ENCODE peak calls at places on chromosomes 1 and 21, in eight cellular contexts. G, C, D, Q, O, Z, E and U are unnamed samples. For H3K36me3, the result is how much of the 10 kb centered on the place peaks cover.

GRCh38 chr21:33308586-33309490 is 15.9 kb upstream of the IFNAR1 start:
- DNase-seq in G (no peak), C (peak), D (peak), Q (peak), O (no peak), Z (no peak), E (peak), U (no peak)

GRCh38 chr1:113205980-113206766 is 133.2 kb downstream of the LRIG2 start:
- DNase-seq in G (no peak), C (no peak), D (no peak), Q (no peak), O (no peak), Z (no peak), E (no peak), U (no peak)

GRCh38 chr1:99539131-99539530 is 106.8 kb upstream of the PALMD start:
- DNase-seq in G (no peak), C (no peak), D (no peak), Q (no peak), O (no peak), Z (no peak), E (no peak), U (no peak)

GRCh38 chr21:28734522-28735175 is 258.0 kb downstream of the LTN1 start:
- DNase-seq in G (no peak), C (no peak), D (no peak), Q (no peak), O (no peak), Z (no peak), E (no peak), U (no peak)

GRCh38 chr1:44515416-44515815 is 110.4 kb downstream of the RNF220 start:
- DNase-seq in G (no peak), C (no peak), D (no peak), Q (no peak), O (no peak), Z (no peak), E (no peak), U (no peak)

GRCh38 chr21:45570826-45571601 is 28.8 kb upstream of the SLC19A1 start:
- DNase-seq in G (no peak), C (no peak), D (no peak), Q (no peak), O (no peak), Z (peak), E (peak), U (peak)

GRCh38 chr1:231656741-231657140 is 30.2 kb downstream of the DISC1 start:
- DNase-seq in G (no peak), C (no peak), D (no peak), Q (no peak), O (no peak), Z (no peak), E (no peak), U (no peak)

GRCh38 chr1:228095161-228095560 is 8.0 kb downstream of the C1orf35 start:
- DNase-seq in G (no peak), C (no peak), D (no peak), Q (no peak), O (no peak), Z (peak), E (no peak), U (peak)

GRCh38 chr1:22317231-22317919 is 134.3 kb upstream of the ZBTB40 start:
- DNase-seq in G (peak), C (no peak), D (no peak), Q (no peak), O (peak), Z (no peak), E (peak), U (no peak)

GRCh38 chr1:66570196-66570595 is 36.2 kb downstream of the SGIP1 start:
- DNase-seq in G (no peak), C (no peak), D (no peak), Q (no peak), O (no peak), Z (no peak), E (no peak), U (no peak)

GRCh38 chr1:7561331-7561921 is 209.7 kb upstream of the VAMP3 start:
- DNase-seq in G (no peak), C (no peak), D (no peak), Q (no peak), O (peak), Z (no peak), E (peak), U (no peak)

GRCh38 chr1:10674700-10675598 is 121.5 kb downstream of the CASZ1 start:
- DNase-seq in G (no peak), C (peak), D (no peak), Q (no peak), O (no peak), Z (peak), E (no peak), U (no peak)

GRCh38 chr1:31327381-31327780 is 30.5 kb downstream of the ZCCHC17 start:
- DNase-seq in G (no peak), C (no peak), D (no peak), Q (no peak), O (no peak), Z (no peak), E (no peak), U (no peak)

GRCh38 chr1:197787056-197787455 is 11.8 kb upstream of the DENND1B start:
- DNase-seq in G (no peak), C (no peak), D (no peak), Q (no peak), O (no peak), Z (no peak), E (no peak), U (no peak)

GRCh38 chr1:172443666-172444453 is at the start of gene PIGC:
- DNase-seq in G (peak), C (peak), D (peak), Q (peak), O (peak), Z (peak), E (peak), U (peak)

GRCh38 chr1:165580931-165581871 is 37.4 kb downstream of the LRRC52 start:
- DNase-seq in G (no peak), C (no peak), D (no peak), Q (no peak), O (no peak), Z (no peak), E (no peak), U (no peak)

GRCh38 chr1:119909890-119910596 is 13.7 kb upstream of the ADAM30 start:
- DNase-seq in G (no peak), C (no peak), D (peak), Q (no peak), O (no peak), Z (no peak), E (no peak), U (no peak)

GRCh38 chr1:22114083-22115012 is 28.5 kb downstream of the WNT4 start:
- DNase-seq in G (no peak), C (no peak), D (no peak), Q (no peak), O (no peak), Z (no peak), E (peak), U (peak)

GRCh38 chr1:53545663-53546408 is 86.6 kb downstream of the DMRTB1 start:
- DNase-seq in G (no peak), C (no peak), D (no peak), Q (no peak), O (no peak), Z (no peak), E (no peak), U (peak)

GRCh38 chr1:156444407-156445001 is 56.1 kb downstream of the MEF2D start:
- DNase-seq in G (peak), C (no peak), D (no peak), Q (no peak), O (peak), Z (no peak), E (no peak), U (no peak)

GRCh38 chr1:186670965-186671486 is 9.2 kb downstream of the PTGS2 start:
- DNase-seq in G (no peak), C (no peak), D (no peak), Q (no peak), O (no peak), Z (no peak), E (no peak), U (no peak)

GRCh38 chr21:42746240-42746592 is 92.8 kb downstream of the PDE9A start:
- DNase-seq in G (no peak), C (no peak), D (no peak), Q (no peak), O (no peak), Z (no peak), E (no peak), U (peak)

GRCh38 chr1:86825294-86825693 is 88.6 kb downstream of the SELENOF start:
- DNase-seq in G (no peak), C (no peak), D (no peak), Q (no peak), O (no peak), Z (no peak), E (no peak), U (no peak)

GRCh38 chr1:86466986-86467385 is 1.7 kb upstream of the CLCA1 start:
- DNase-seq in G (no peak), C (no peak), D (no peak), Q (no peak), O (no peak), Z (no peak), E (no peak), U (no peak)

GRCh38 chr1:116766616-116767469 is 12.6 kb downstream of the CD2 start:
- DNase-seq in G (no peak), C (no peak), D (no peak), Q (no peak), O (no peak), Z (no peak), E (no peak), U (no peak)

GRCh38 chr1:98932184-98932583 is 72.5 kb downstream of the PLPPR5 start:
- DNase-seq in G (no peak), C (no peak), D (no peak), Q (no peak), O (no peak), Z (no peak), E (no peak), U (no peak)

GRCh38 chr1:167936068-167936929 is at the start of gene DCAF6:
- DNase-seq in G (peak), C (peak), D (peak), Q (peak), O (peak), Z (peak), E (peak), U (peak)

GRCh38 chr1:167934407-167935251 is 1.9 kb upstream of the DCAF6 start:
- DNase-seq in G (no peak), C (no peak), D (no peak), Q (no peak), O (no peak), Z (no peak), E (no peak), U (no peak)

GRCh38 chr1:167933779-167934178 is 2.7 kb upstream of the DCAF6 start:
- DNase-seq in G (no peak), C (no peak), D (no peak), Q (no peak), O (no peak), Z (no peak), E (no peak), U (no peak)

GRCh38 chr1:167936930-167937708 is at the start of gene MPC2:
- DNase-seq in G (peak), C (peak), D (peak), Q (no peak), O (peak), Z (peak), E (no peak), U (peak)

DNA sequence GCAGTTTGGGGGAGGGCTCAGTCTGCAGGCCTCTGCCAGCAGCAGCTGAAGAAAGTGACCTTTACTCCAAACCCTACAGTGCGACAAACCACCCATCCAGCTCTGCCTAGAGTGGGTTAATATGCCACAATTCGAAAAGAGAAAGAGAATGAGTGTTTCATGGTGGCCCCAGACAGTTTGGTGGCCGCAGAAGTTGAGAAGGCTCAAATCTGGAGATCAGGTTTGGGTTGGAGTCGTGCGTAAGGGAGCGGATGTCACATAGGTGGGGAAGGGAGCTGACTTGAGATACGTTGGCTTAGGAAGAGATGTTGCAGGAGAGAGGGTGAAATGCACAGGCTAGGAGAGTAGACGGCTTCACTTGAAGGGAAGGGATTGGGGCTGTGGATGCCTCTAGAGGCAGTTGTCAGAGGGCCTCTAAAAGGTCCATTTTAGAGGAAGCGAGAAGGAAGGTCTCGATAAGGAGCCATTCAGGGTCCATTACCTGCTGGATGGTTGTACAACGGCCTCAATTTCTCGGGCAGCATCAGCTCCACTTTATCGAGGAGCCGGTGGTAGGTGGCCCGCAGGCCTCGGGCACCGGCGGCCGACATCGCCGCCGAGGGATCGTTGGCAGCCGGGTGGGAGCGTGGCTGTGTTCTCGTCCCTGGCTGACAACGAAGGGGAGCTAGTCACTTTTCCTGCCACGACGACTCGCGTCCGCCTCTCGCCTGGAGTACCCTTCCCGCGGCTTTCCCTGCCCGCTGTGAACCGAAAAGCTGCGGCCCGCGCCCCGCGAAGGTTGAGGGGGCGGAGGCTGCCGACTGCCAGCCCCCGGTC is 1.0 kb upstream of the DCAF6 start:
- DNase-seq in G (no peak), C (peak), D (no peak), Q (no peak), O (no peak), Z (no peak), E (peak), U (peak)
- TF ChIP-seq POLR2A in G (peak), C (peak), D (peak), Q (peak), O (no peak), Z (no peak), E (no peak), U (peak)

GRCh38 chr1:63818567-63819340 is 44.9 kb downstream of the ROR1 start:
- DNase-seq in G (no peak), C (no peak), D (no peak), Q (no peak), O (no peak), Z (no peak), E (no peak), U (no peak)

GRCh38 chr1:63822540-63822939 is 48.7 kb downstream of the ROR1 start:
- DNase-seq in G (no peak), C (no peak), D (no peak), Q (no peak), O (no peak), Z (no peak), E (no peak), U (no peak)

GRCh38 chr1:63819795-63820194 is 46.0 kb downstream of the ROR1 start:
- DNase-seq in G (no peak), C (no peak), D (no peak), Q (no peak), O (no peak), Z (no peak), E (no peak), U (no peak)

GRCh38 chr1:63824386-63824898 is 50.6 kb downstream of the ROR1 start:
- DNase-seq in G (no peak), C (no peak), D (no peak), Q (no peak), O (no peak), Z (no peak), E (no peak), U (no peak)

GRCh38 chr1:63821650-63822049 is 47.8 kb downstream of the ROR1 start:
- DNase-seq in G (no peak), C (no peak), D (no peak), Q (no peak), O (no peak), Z (no peak), E (no peak), U (no peak)
- H3K36me3 ChIP-seq in G (under half), C (under half), D (under half), Q (under half), O (under half), Z (under half), E (under half), U (under half)

GRCh38 chr1:94169126-94169525 is 48.2 kb upstream of the ABCA4 start:
- DNase-seq in G (no peak), C (no peak), D (no peak), Q (no peak), O (no peak), Z (no peak), E (no peak), U (no peak)

GRCh38 chr1:94160811-94161210 is 39.9 kb upstream of the ABCA4 start:
- DNase-seq in G (peak), C (no peak), D (no peak), Q (no peak), O (no peak), Z (no peak), E (no peak), U (no peak)

GRCh38 chr1:94165843-94166242 is 44.9 kb upstream of the ABCA4 start:
- DNase-seq in G (no peak), C (no peak), D (no peak), Q (no peak), O (no peak), Z (no peak), E (no peak), U (no peak)
- TF ChIP-seq POLR2AphosphoS5 in G (no peak), C (no peak), D (no peak), Q (no peak), O (no peak), Z (no peak), E (no peak), U (no peak)

DNA sequence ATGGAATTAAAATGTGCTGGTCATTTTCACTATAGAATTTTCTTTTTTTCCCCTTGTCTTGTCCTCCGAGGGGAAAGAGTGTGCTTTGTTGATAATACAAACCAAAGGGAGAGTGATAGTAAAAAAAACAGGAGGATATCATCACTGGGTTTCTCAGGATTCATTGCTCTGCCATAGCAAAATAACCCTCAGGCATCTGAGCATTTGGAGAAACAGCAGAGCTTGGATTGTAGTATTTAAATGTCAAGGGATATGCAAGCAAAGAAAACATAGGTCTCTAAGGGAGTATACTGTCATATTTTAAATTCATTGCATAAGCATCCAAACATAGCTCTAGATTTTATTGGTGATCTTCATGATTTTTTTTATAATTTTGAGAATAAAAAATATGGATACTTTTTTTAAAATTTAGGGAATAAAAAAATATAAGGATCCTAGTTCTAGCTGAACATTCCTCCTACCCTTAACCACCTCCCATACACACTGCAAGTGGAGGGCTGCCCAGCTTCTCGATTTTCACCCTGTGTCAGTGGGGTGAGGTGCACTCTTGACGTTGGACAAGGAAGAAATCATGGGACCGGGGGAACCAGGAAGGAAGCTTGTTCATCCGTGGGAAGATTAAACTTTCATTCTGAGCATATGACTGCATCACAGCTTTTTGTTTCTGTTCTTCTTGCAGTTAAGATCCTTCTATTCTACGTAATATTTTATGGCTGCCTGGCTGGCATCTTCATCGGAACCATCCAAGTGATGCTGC is 4.4 kb downstream of the ATP1B1 start:
- DNase-seq in G (no peak), C (no peak), D (no peak), Q (no peak), O (no peak), Z (no peak), E (no peak), U (peak)
- TF ChIP-seq POLR2A in G (no peak), C (no peak), D (no peak), Q (no peak), O (no peak), Z (no peak), E (no peak), U (no peak)

DNA sequence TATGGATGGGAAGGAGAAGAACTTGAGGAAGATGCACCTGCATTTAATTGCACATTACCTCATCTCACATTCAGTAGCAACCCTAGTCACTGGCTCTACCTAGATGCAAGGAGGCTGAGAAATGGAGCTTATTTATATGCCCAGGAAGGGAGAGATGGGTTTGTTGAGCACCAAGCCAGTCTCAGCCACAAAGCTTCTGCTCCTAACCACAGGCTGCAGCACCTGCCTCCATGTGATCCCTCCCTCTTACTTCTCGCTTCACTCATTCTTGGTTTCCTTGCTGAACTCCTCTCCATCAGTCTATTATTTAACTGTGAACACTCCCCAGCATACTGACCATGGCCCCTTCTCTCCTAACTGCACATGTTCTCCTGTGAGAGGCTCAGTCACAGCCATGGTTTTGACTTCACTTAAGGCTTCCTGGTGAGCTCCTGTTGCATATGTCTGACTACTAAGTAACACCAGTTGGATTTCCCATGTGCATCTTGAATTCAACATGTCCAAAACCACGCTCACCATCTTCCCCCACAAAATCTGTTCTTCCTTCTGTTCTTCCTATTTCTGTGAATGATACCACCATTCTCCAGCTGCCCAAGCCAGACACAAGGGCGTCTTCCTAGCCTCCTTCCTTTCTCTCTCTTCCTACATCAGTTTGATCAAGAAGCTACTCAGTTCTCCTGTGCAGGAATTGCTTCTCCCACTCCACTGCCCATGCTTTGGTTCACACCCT is 139.8 kb downstream of the AK5 start:
- DNase-seq in G (no peak), C (no peak), D (no peak), Q (no peak), O (no peak), Z (no peak), E (no peak), U (no peak)
- H3K36me3 ChIP-seq in G (under half), C (under half), D (under half), Q (under half), O (under half), Z (under half), E (under half), U (under half)